ENCODE peak calls at places on chromosomes 2 and 18, in four cellular contexts. X is HL-60, O is GM12878, F is K562. N is an unnamed sample.

GRCh38 chr2:45728458-45728942 is 77.0 kb downstream of the PRKCE start:
- DNase-seq in O (peak; percentile 97), X (peak; percentile 37), F (no peak), N (peak; percentile 44)

GRCh38 chr2:222952204-222952603 is 91.4 kb downstream of the ACSL3 start:
- DNase-seq in X (no peak), O (no peak), F (no peak), N (no peak)

GRCh38 chr2:113257511-113258264 is 21.0 kb downstream of the PAX8 start:
- DNase-seq in F (no peak), O (no peak), X (no peak), N (no peak)

GRCh38 chr2:26344581-26345283 is 1.2 kb upstream of the SELENOI start:
- DNase-seq in X (no peak), F (peak; percentile 27), O (no peak), N (no peak)

GRCh38 chr18:635171-635570 is 22.3 kb upstream of the TYMS start:
- DNase-seq in O (no peak), X (no peak), F (no peak), N (no peak)

GRCh38 chr2:9543557-9543956 is 12.1 kb downstream of the ADAM17 start:
- DNase-seq in F (no peak), O (no peak), X (no peak), N (no peak)

GRCh38 chr18:66508937-66509336 is 95.0 kb downstream of the CDH19 start:
- DNase-seq in X (no peak), O (no peak), F (no peak), N (no peak)

GRCh38 chr18:80034852-80035406 is 695 bp downstream of the RBFA start:
- DNase-seq in F (no peak), X (no peak), O (no peak), N (no peak)

GRCh38 chr18:51461956-51462355 is 264.5 kb upstream of the MEX3C start:
- DNase-seq in X (no peak), O (no peak), F (no peak), N (no peak)

GRCh38 chr2:177625744-177626655 is 233.4 kb downstream of the AGPS start:
- DNase-seq in F (no peak), O (no peak), X (no peak), N (no peak)

DNA sequence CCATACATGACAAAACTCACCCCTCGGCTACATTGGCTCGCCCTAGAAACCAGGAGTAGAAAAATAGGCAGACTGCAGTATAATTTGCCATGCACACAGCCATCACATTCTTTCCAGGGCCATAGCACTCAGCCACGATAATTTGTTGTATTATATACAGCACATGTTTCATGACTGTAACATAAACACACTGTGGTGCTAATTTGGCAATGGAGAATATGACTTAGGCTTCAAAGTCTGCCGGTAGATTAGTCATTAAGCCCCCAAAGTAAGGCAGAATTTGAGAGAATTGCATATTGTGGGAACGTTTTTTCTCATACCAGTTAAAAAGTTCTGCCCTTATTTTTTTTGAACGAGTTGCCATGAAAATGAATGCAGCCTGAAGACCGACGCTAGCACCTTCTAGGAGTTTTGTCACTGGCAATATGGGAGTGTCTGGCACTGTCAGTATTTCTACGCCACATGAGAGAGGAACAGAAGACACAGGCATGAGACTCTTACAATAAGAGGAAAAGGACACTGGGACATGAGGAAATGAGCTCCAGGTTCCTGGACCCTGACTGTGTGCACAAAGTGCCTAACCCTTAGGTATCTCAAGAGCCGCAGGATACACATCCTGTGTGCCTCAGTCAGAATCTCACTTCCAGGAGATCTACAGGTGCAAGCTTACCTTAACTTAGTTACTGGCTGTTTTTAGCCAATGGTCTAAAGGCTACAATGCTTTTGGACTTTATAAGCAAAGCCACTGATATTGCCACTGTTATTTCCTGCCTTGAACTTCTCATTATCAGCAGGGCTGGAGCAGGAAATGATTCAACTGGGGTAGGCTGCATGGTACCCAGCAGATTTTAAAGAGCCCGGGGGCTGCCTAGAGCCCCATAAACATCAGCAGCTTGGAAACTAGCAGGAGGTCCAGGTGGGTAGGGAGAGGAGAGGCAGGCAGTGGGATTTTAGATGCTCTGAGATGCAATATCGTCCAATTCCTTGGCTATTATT is 254.5 kb downstream of the ZNF521 start:
- DNase-seq in F (no peak), O (no peak), X (no peak), N (no peak)
- TF ChIP-seq SPI1 in F (no peak), O (no peak), X (no peak), N (no peak)

GRCh38 chr2:150900913-150901312 is 360.8 kb downstream of the RBM43 start:
- DNase-seq in O (no peak), X (no peak), F (no peak), N (no peak)

GRCh38 chr2:150909090-150909489 is 352.6 kb downstream of the RBM43 start:
- DNase-seq in O (no peak), F (no peak), X (no peak), N (no peak)

GRCh38 chr2:150907466-150907865 is 354.2 kb downstream of the RBM43 start:
- DNase-seq in F (no peak), O (no peak), X (no peak), N (no peak)

DNA sequence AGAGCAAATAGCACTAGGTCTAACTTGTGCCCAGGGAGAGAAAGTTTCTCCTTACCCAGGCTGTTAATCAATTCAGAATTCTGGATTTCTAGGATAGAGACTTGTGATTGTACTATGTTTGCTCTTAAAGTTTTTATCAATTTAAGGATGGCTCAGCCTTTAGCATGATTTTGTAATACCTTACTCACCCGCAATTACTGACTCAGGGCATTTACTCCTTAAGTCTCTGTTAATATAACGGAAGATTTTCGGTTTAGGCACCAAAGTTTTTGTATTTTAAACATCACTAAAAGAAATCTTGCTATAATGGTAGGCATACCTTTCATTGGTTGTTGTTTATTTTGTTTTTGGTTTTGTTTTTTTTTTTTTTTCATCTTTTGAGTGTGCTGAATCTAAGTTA is 358.2 kb downstream of the RBM43 start:
- DNase-seq in X (no peak), O (no peak), F (no peak), N (no peak)
- TF ChIP-seq SPI1 in X (no peak), O (no peak), F (no peak), N (no peak)

GRCh38 chr18:54396755-54397154 is 39.0 kb downstream of the C18orf54 start:
- DNase-seq in F (no peak), X (no peak), O (no peak), N (no peak)

GRCh38 chr18:54393648-54394294 is 36.1 kb downstream of the C18orf54 start:
- DNase-seq in F (no peak), X (no peak), O (no peak), N (no peak)

GRCh38 chr18:54390838-54391237 is 33.1 kb downstream of the C18orf54 start:
- DNase-seq in X (no peak), O (no peak), F (no peak), N (no peak)

GRCh38 chr18:54389143-54389505 is 31.4 kb downstream of the C18orf54 start:
- DNase-seq in F (no peak), X (no peak), O (no peak), N (no peak)

GRCh38 chr18:54392621-54393023 is 34.9 kb downstream of the C18orf54 start:
- DNase-seq in X (peak; percentile 34), O (no peak), F (peak; percentile 35), N (no peak)
- TF ChIP-seq SPI1 in X (peak; percentile 73), O (peak; percentile 18), F (no peak), N (peak; percentile 44)

DNA sequence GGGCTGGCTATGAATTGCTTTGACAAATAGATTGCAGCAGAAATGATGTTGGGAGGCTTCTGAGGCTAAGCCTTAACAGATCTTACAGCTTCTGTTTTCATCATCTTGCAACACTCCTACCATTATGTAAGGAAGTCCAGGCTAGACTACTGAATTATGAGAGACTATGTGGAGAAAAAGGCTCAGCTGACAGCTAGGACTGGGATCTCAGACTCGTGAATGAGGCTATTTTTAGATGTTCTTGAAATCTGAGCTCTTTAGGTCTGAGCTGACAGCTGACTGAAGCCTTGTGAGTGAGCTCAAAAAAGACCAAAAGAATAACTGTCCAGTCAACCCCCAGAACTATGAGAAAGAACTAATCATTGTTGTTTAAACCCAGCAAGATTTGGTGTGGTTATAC is 70.3 kb downstream of the VWC2L start:
- DNase-seq in F (no peak), O (no peak), X (no peak), N (no peak)
- TF ChIP-seq SPI1 in F (no peak), O (no peak), X (no peak), N (no peak)

DNA sequence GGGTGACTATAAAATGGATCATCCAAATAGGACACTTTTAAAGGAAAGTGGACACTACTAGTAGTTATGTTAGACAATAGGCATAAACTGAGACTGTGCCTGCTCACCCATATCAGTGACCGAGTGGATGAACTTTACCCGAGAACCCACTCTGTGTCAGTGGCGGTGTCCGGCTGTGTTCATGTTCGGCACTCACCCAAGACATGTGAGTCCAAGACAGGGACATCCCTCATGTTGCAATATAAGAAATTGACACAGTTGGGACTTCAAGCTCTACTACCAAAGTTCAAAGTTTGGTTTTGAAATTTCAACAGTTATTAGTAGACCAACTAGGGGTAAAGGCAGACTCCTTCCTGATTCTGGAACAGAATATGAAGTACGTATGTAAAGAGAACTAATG is 326.3 kb upstream of the TNP1 start:
- DNase-seq in F (no peak), O (no peak), X (no peak), N (no peak)
- TF ChIP-seq SPI1 in F (no peak), O (no peak), X (no peak), N (no peak)

DNA sequence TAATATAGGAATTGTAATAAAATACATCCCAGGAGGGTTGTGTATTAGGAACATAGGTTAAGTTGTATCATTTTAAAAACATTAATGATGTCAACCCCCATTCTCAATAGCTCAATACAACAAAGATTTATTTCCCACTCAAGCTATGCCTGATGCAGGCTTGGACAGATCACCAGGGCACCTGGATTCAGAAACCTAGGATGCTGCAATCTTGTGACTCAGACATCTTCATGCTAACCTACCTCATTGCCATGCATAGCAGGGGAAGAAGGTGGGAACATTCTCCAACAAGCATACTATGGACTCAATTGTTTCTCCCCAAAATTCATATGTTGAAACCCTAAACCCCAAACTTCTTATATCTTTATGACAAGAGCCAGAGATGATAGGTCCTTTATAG is 244.2 kb downstream of the CD226 start:
- DNase-seq in X (no peak), O (no peak), F (no peak), N (no peak)
- TF ChIP-seq SPI1 in X (no peak), O (no peak), F (no peak), N (no peak)

DNA sequence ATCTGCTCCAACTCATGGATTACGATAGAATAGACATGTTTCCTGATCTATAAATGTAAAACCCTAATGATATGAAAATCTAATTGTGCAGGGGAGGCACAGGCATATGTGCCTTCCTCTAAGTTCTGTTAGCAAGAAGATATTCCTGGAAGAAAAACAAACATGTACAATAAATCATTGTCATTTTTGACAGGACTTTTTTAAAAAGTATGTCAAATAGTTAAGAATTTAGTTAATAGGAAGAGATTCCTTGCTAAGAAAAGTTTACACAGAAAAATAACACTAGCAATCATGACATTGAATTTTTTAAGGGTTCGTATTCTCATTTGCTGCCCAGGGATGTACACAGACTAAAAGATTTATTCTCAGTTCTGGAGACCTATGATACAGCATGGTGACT is 15.3 kb upstream of the CREB1 start:
- DNase-seq in O (no peak), F (no peak), X (no peak), N (no peak)
- TF ChIP-seq SPI1 in O (no peak), F (no peak), X (no peak), N (no peak)